ENCODE peak calls at places on chromosomes 6 and 20, in six cellular contexts. One of them, this sample, is unnamed.

GRCh38 chr20:33172781-33173180 is 4.8 kb downstream of the BPIFA2 start:
- DNase-seq in K562: no peak
- DNase-seq in heart left ventricle: no peak
- DNase-seq in cardiac fibroblast: peak
- DNase-seq in IMR-90: no peak
- DNase-seq in WERI-Rb-1: no peak
- DNase-seq in this sample: no peak

GRCh38 chr20:13384132-13384531 is 163.1 kb downstream of the ISM1 start:
- DNase-seq in K562: no peak
- DNase-seq in heart left ventricle: no peak
- DNase-seq in cardiac fibroblast: no peak
- DNase-seq in IMR-90: no peak
- DNase-seq in WERI-Rb-1: no peak
- DNase-seq in this sample: no peak

GRCh38 chr20:2740702-2741101 is 48.1 kb downstream of the EBF4 start:
- DNase-seq in K562: no peak
- DNase-seq in heart left ventricle: no peak
- DNase-seq in cardiac fibroblast: no peak
- DNase-seq in IMR-90: no peak
- DNase-seq in WERI-Rb-1: no peak
- DNase-seq in this sample: no peak

GRCh38 chr20:35318502-35319157 is 26.4 kb upstream of the FAM83C start:
- DNase-seq in K562: no peak
- DNase-seq in heart left ventricle: no peak
- DNase-seq in cardiac fibroblast: peak
- DNase-seq in IMR-90: peak
- DNase-seq in WERI-Rb-1: no peak
- DNase-seq in this sample: no peak

GRCh38 chr6:144008501-144009245 is 614 bp upstream of the PLAGL1 start:
- DNase-seq in K562: no peak
- DNase-seq in heart left ventricle: no peak
- DNase-seq in cardiac fibroblast: peak
- DNase-seq in IMR-90: no peak
- DNase-seq in WERI-Rb-1: peak
- DNase-seq in this sample: peak

GRCh38 chr6:47135772-47136171 is 93.6 kb upstream of the ADGRF1 start:
- DNase-seq in K562: peak
- DNase-seq in heart left ventricle: no peak
- DNase-seq in cardiac fibroblast: peak
- DNase-seq in IMR-90: peak
- DNase-seq in WERI-Rb-1: no peak
- DNase-seq in this sample: peak

GRCh38 chr20:8464368-8464767 is 332.3 kb downstream of the PLCB1 start:
- DNase-seq in K562: no peak
- DNase-seq in heart left ventricle: no peak
- DNase-seq in cardiac fibroblast: no peak
- DNase-seq in IMR-90: peak
- DNase-seq in WERI-Rb-1: no peak
- DNase-seq in this sample: no peak

GRCh38 chr20:51456511-51457280 is 85.8 kb downstream of the NFATC2 start:
- DNase-seq in K562: peak
- DNase-seq in heart left ventricle: peak
- DNase-seq in cardiac fibroblast: peak
- DNase-seq in IMR-90: peak
- DNase-seq in WERI-Rb-1: no peak
- DNase-seq in this sample: peak

GRCh38 chr6:33375143-33375649 is 16.4 kb upstream of the KIFC1 start:
- DNase-seq in K562: no peak
- DNase-seq in heart left ventricle: peak
- DNase-seq in cardiac fibroblast: peak
- DNase-seq in IMR-90: peak
- DNase-seq in WERI-Rb-1: no peak
- DNase-seq in this sample: peak

GRCh38 chr6:20207096-20207454 is 5.2 kb downstream of the MBOAT1 start:
- DNase-seq in K562: no peak
- DNase-seq in heart left ventricle: no peak
- DNase-seq in cardiac fibroblast: no peak
- DNase-seq in IMR-90: no peak
- DNase-seq in WERI-Rb-1: no peak
- DNase-seq in this sample: no peak
- H3K4me3 ChIP-seq in K562: no peak
- H3K4me3 ChIP-seq in heart left ventricle: no peak
- H3K4me3 ChIP-seq in cardiac fibroblast: no peak
- H3K4me3 ChIP-seq in IMR-90: no peak
- H3K4me3 ChIP-seq in WERI-Rb-1: no peak
- H3K4me3 ChIP-seq in this sample: no peak

GRCh38 chr6:119078449-119079287 is at the start of gene FAM184A:
- DNase-seq in K562: peak
- DNase-seq in heart left ventricle: peak
- DNase-seq in cardiac fibroblast: peak
- DNase-seq in IMR-90: peak
- DNase-seq in WERI-Rb-1: peak
- DNase-seq in this sample: peak

GRCh38 chr6:119076173-119076965 is 2.1 kb downstream of the FAM184A start:
- DNase-seq in K562: no peak
- DNase-seq in heart left ventricle: no peak
- DNase-seq in cardiac fibroblast: no peak
- DNase-seq in IMR-90: no peak
- DNase-seq in WERI-Rb-1: no peak
- DNase-seq in this sample: no peak

GRCh38 chr6:119079288-119079809 is 885 bp upstream of the FAM184A start:
- DNase-seq in K562: no peak
- DNase-seq in heart left ventricle: no peak
- DNase-seq in cardiac fibroblast: peak
- DNase-seq in IMR-90: peak
- DNase-seq in WERI-Rb-1: no peak
- DNase-seq in this sample: no peak

GRCh38 chr6:119076966-119077642 is 1.4 kb downstream of the FAM184A start:
- DNase-seq in K562: no peak
- DNase-seq in heart left ventricle: no peak
- DNase-seq in cardiac fibroblast: no peak
- DNase-seq in IMR-90: no peak
- DNase-seq in WERI-Rb-1: no peak
- DNase-seq in this sample: no peak

DNA sequence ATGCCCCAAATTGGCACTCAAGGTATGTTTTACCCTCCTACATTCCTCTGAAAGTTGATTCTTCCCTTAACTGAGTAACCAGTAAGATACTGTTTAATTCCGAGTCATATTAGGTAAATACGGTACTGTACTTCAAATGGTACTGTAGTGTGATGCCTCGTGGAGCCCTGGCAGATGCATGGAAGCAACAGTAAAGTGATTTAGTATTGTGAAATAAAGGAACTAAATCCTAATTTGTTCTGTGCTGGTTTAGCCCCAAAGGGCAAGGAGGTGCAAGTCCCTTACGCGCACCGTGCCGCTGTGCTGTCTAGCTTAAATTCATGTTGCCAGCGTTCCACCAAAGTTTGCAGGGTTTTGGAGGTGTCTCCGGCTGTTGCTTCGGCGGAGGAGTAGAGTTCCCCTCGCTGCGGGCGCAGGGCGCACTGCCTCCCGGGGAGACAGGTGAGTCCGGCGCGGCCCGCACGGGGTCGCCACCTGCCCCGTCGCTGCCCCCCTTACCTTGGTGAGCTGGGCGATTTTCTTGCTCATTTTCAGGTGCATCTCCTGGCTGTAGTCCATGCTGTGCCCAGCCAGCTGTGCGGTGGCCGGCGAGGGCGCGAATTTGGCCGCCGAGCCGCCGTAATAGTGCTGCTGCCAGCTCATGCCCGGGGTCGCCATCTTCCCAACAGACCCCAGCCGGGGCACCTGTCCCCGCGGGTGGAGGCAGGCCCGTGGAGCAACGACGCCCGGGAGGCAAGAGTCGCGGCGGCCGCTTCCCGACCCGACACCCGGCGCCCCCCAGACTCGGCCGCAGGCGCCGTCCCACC is 618 bp downstream of the FAM184A start:
- DNase-seq in K562: peak
- DNase-seq in heart left ventricle: no peak
- DNase-seq in cardiac fibroblast: peak
- DNase-seq in IMR-90: no peak
- DNase-seq in WERI-Rb-1: peak
- DNase-seq in this sample: no peak
- TF ChIP-seq CTCF in K562: peak
- TF ChIP-seq CTCF in heart left ventricle: no peak
- TF ChIP-seq CTCF in cardiac fibroblast: no peak
- TF ChIP-seq CTCF in IMR-90: no peak
- TF ChIP-seq CTCF in WERI-Rb-1: peak
- TF ChIP-seq CTCF in this sample: no peak

GRCh38 chr6:160973311-160973710 is 18.3 kb upstream of the MAP3K4 start:
- DNase-seq in K562: peak
- DNase-seq in heart left ventricle: peak
- DNase-seq in cardiac fibroblast: peak
- DNase-seq in IMR-90: peak
- DNase-seq in WERI-Rb-1: no peak
- DNase-seq in this sample: no peak
- H3K4me3 ChIP-seq in K562: no peak
- H3K4me3 ChIP-seq in heart left ventricle: no peak
- H3K4me3 ChIP-seq in cardiac fibroblast: no peak
- H3K4me3 ChIP-seq in IMR-90: no peak
- H3K4me3 ChIP-seq in WERI-Rb-1: no peak
- H3K4me3 ChIP-seq in this sample: no peak

DNA sequence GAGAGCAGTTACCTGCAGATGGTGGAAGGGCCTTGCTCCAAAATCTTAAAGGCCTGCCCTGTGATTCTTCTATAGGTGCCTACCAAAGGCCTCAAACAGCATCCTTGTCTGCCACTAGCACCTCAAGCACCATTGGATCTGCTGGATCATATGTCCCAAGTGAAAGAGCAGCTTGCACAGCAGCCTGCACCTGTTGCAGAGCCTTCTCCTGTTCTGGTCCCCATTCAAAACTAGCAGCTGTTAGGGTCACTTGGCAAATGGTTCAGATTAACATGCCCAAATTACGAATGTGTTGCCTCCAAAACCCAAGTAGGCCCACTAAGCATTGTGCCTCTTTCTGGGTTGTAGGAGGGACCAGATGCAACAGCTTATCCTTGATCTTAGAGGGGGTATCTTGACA is 99.6 kb upstream of the F13A1 start:
- DNase-seq in K562: no peak
- DNase-seq in heart left ventricle: no peak
- DNase-seq in cardiac fibroblast: no peak
- DNase-seq in IMR-90: no peak
- DNase-seq in WERI-Rb-1: no peak
- DNase-seq in this sample: no peak
- TF ChIP-seq CTCF in K562: no peak
- TF ChIP-seq CTCF in heart left ventricle: no peak
- TF ChIP-seq CTCF in cardiac fibroblast: no peak
- TF ChIP-seq CTCF in IMR-90: no peak
- TF ChIP-seq CTCF in WERI-Rb-1: no peak
- TF ChIP-seq CTCF in this sample: no peak

GRCh38 chr6:109486068-109486467 is 3.0 kb upstream of the ZBTB24 start:
- DNase-seq in K562: no peak
- DNase-seq in heart left ventricle: no peak
- DNase-seq in cardiac fibroblast: no peak
- DNase-seq in IMR-90: no peak
- DNase-seq in WERI-Rb-1: no peak
- DNase-seq in this sample: no peak

GRCh38 chr6:109482913-109483743 is at the start of gene ZBTB24:
- DNase-seq in K562: peak
- DNase-seq in heart left ventricle: peak
- DNase-seq in cardiac fibroblast: peak
- DNase-seq in IMR-90: peak
- DNase-seq in WERI-Rb-1: peak
- DNase-seq in this sample: peak

GRCh38 chr6:109483744-109484075 is 691 bp upstream of the ZBTB24 start:
- DNase-seq in K562: no peak
- DNase-seq in heart left ventricle: no peak
- DNase-seq in cardiac fibroblast: no peak
- DNase-seq in IMR-90: no peak
- DNase-seq in WERI-Rb-1: no peak
- DNase-seq in this sample: no peak

GRCh38 chr6:109485536-109485935 is 2.5 kb upstream of the ZBTB24 start:
- DNase-seq in K562: no peak
- DNase-seq in heart left ventricle: no peak
- DNase-seq in cardiac fibroblast: no peak
- DNase-seq in IMR-90: no peak
- DNase-seq in WERI-Rb-1: no peak
- DNase-seq in this sample: no peak

GRCh38 chr6:109484161-109484560 is 1.1 kb upstream of the ZBTB24 start:
- DNase-seq in K562: no peak
- DNase-seq in heart left ventricle: no peak
- DNase-seq in cardiac fibroblast: no peak
- DNase-seq in IMR-90: no peak
- DNase-seq in WERI-Rb-1: no peak
- DNase-seq in this sample: no peak
- H3K4me3 ChIP-seq in K562: no peak
- H3K4me3 ChIP-seq in heart left ventricle: peak
- H3K4me3 ChIP-seq in cardiac fibroblast: no peak
- H3K4me3 ChIP-seq in IMR-90: no peak
- H3K4me3 ChIP-seq in WERI-Rb-1: peak
- H3K4me3 ChIP-seq in this sample: no peak

GRCh38 chr6:163579880-163580295 is 165.4 kb downstream of the QKI start:
- DNase-seq in K562: peak
- DNase-seq in heart left ventricle: no peak
- DNase-seq in cardiac fibroblast: no peak
- DNase-seq in IMR-90: no peak
- DNase-seq in WERI-Rb-1: no peak
- DNase-seq in this sample: peak

GRCh38 chr6:163580311-163581030 is 166.0 kb downstream of the QKI start:
- DNase-seq in K562: no peak
- DNase-seq in heart left ventricle: no peak
- DNase-seq in cardiac fibroblast: no peak
- DNase-seq in IMR-90: no peak
- DNase-seq in WERI-Rb-1: no peak
- DNase-seq in this sample: no peak

GRCh38 chr6:163583558-163583957 is 169.0 kb downstream of the QKI start:
- DNase-seq in K562: no peak
- DNase-seq in heart left ventricle: no peak
- DNase-seq in cardiac fibroblast: no peak
- DNase-seq in IMR-90: no peak
- DNase-seq in WERI-Rb-1: no peak
- DNase-seq in this sample: no peak

GRCh38 chr6:163577404-163577803 is 162.9 kb downstream of the QKI start:
- DNase-seq in K562: no peak
- DNase-seq in heart left ventricle: no peak
- DNase-seq in cardiac fibroblast: no peak
- DNase-seq in IMR-90: no peak
- DNase-seq in WERI-Rb-1: no peak
- DNase-seq in this sample: no peak

GRCh38 chr6:163579111-163579879 is 164.8 kb downstream of the QKI start:
- DNase-seq in K562: peak
- DNase-seq in heart left ventricle: no peak
- DNase-seq in cardiac fibroblast: no peak
- DNase-seq in IMR-90: no peak
- DNase-seq in WERI-Rb-1: no peak
- DNase-seq in this sample: no peak
- TF ChIP-seq CTCF in K562: no peak
- TF ChIP-seq CTCF in heart left ventricle: no peak
- TF ChIP-seq CTCF in cardiac fibroblast: no peak
- TF ChIP-seq CTCF in IMR-90: no peak
- TF ChIP-seq CTCF in WERI-Rb-1: no peak
- TF ChIP-seq CTCF in this sample: no peak

This sample was measured in NB4.